ENCODE peak calls at places on chromosomes 11 and 22, in ten cellular contexts. One of them, this sample, is unnamed.

GRCh38 chr11:69210660-69211035 is 54.9 kb downstream of the SMIM38 start:
- DNase-seq in neural progenitor cell: no peak
- DNase-seq in T1000: no peak
- DNase-seq in thoracic aorta: no peak
- DNase-seq in heart right ventricle: no peak
- DNase-seq in iris pigment epithelial cell: no peak
- DNase-seq in progenitor cell of endocrine pancreas: no peak
- DNase-seq in right lobe of liver: no peak
- DNase-seq in activated T-helper 1 cell treated with anti-CD3 and anti-CD28 coated beads, Interleukin-12 subunit alpha, Interleukin-12 subunit beta, Interleukin-2, Interleukin-4 antibody, amounts not matched to agents 30 ng/mL and 10 ng/mL and 1 ng/mL, durations not matched to agents 14 hours and 24 hours and 36 hours: no peak
- DNase-seq in anterior cingulate cortex: no peak
- DNase-seq in this sample: no peak

GRCh38 chr11:45809456-45810395 is 4.8 kb downstream of the SLC35C1 start:
- DNase-seq in T1000: no peak
- DNase-seq in right lobe of liver: no peak
- DNase-seq in iris pigment epithelial cell: no peak
- DNase-seq in anterior cingulate cortex: no peak
- DNase-seq in neural progenitor cell: no peak
- DNase-seq in activated T-helper 1 cell treated with anti-CD3 and anti-CD28 coated beads, Interleukin-12 subunit alpha, Interleukin-12 subunit beta, Interleukin-2, Interleukin-4 antibody, amounts not matched to agents 30 ng/mL and 10 ng/mL and 1 ng/mL, durations not matched to agents 14 hours and 24 hours and 36 hours: no peak
- DNase-seq in heart right ventricle: no peak
- DNase-seq in thoracic aorta: no peak
- DNase-seq in progenitor cell of endocrine pancreas: no peak
- DNase-seq in this sample: no peak

GRCh38 chr11:104526006-104526405 is 362.1 kb upstream of the PDGFD start:
- DNase-seq in iris pigment epithelial cell: no peak
- DNase-seq in activated T-helper 1 cell treated with anti-CD3 and anti-CD28 coated beads, Interleukin-12 subunit alpha, Interleukin-12 subunit beta, Interleukin-2, Interleukin-4 antibody, amounts not matched to agents 30 ng/mL and 10 ng/mL and 1 ng/mL, durations not matched to agents 14 hours and 24 hours and 36 hours: no peak
- DNase-seq in T1000: no peak
- DNase-seq in right lobe of liver: no peak
- DNase-seq in progenitor cell of endocrine pancreas: no peak
- DNase-seq in heart right ventricle: no peak
- DNase-seq in anterior cingulate cortex: no peak
- DNase-seq in neural progenitor cell: no peak
- DNase-seq in thoracic aorta: no peak
- DNase-seq in this sample: no peak

GRCh38 chr11:131800452-131800851 is 430.0 kb downstream of the NTM start:
- DNase-seq in T1000: no peak
- DNase-seq in right lobe of liver: no peak
- DNase-seq in neural progenitor cell: no peak
- DNase-seq in anterior cingulate cortex: no peak
- DNase-seq in thoracic aorta: no peak
- DNase-seq in heart right ventricle: no peak
- DNase-seq in activated T-helper 1 cell treated with anti-CD3 and anti-CD28 coated beads, Interleukin-12 subunit alpha, Interleukin-12 subunit beta, Interleukin-2, Interleukin-4 antibody, amounts not matched to agents 30 ng/mL and 10 ng/mL and 1 ng/mL, durations not matched to agents 14 hours and 24 hours and 36 hours: no peak
- DNase-seq in iris pigment epithelial cell: no peak
- DNase-seq in progenitor cell of endocrine pancreas: no peak
- DNase-seq in this sample: no peak

GRCh38 chr11:3120071-3120792 is 44.9 kb downstream of the OSBPL5 start:
- DNase-seq in heart right ventricle: peak
- DNase-seq in anterior cingulate cortex: no peak
- DNase-seq in iris pigment epithelial cell: no peak
- DNase-seq in thoracic aorta: no peak
- DNase-seq in right lobe of liver: peak
- DNase-seq in progenitor cell of endocrine pancreas: peak
- DNase-seq in neural progenitor cell: no peak
- DNase-seq in T1000: no peak
- DNase-seq in activated T-helper 1 cell treated with anti-CD3 and anti-CD28 coated beads, Interleukin-12 subunit alpha, Interleukin-12 subunit beta, Interleukin-2, Interleukin-4 antibody, amounts not matched to agents 30 ng/mL and 10 ng/mL and 1 ng/mL, durations not matched to agents 14 hours and 24 hours and 36 hours: no peak
- DNase-seq in this sample: no peak

GRCh38 chr11:1706634-1707400 is 9.8 kb downstream of the KRTAP5-6 start:
- DNase-seq in heart right ventricle: no peak
- DNase-seq in anterior cingulate cortex: no peak
- DNase-seq in right lobe of liver: no peak
- DNase-seq in activated T-helper 1 cell treated with anti-CD3 and anti-CD28 coated beads, Interleukin-12 subunit alpha, Interleukin-12 subunit beta, Interleukin-2, Interleukin-4 antibody, amounts not matched to agents 30 ng/mL and 10 ng/mL and 1 ng/mL, durations not matched to agents 14 hours and 24 hours and 36 hours: no peak
- DNase-seq in T1000: no peak
- DNase-seq in progenitor cell of endocrine pancreas: no peak
- DNase-seq in thoracic aorta: no peak
- DNase-seq in neural progenitor cell: peak
- DNase-seq in iris pigment epithelial cell: no peak
- DNase-seq in this sample: no peak

GRCh38 chr11:121048464-121049233 is 24.7 kb downstream of the TBCEL start:
- DNase-seq in right lobe of liver: no peak
- DNase-seq in T1000: no peak
- DNase-seq in activated T-helper 1 cell treated with anti-CD3 and anti-CD28 coated beads, Interleukin-12 subunit alpha, Interleukin-12 subunit beta, Interleukin-2, Interleukin-4 antibody, amounts not matched to agents 30 ng/mL and 10 ng/mL and 1 ng/mL, durations not matched to agents 14 hours and 24 hours and 36 hours: no peak
- DNase-seq in heart right ventricle: no peak
- DNase-seq in neural progenitor cell: no peak
- DNase-seq in thoracic aorta: no peak
- DNase-seq in anterior cingulate cortex: no peak
- DNase-seq in iris pigment epithelial cell: peak
- DNase-seq in progenitor cell of endocrine pancreas: no peak
- DNase-seq in this sample: no peak

GRCh38 chr22:43789452-43789851 is 22.7 kb downstream of the EFCAB6 start:
- DNase-seq in T1000: peak
- DNase-seq in progenitor cell of endocrine pancreas: no peak
- DNase-seq in neural progenitor cell: no peak
- DNase-seq in right lobe of liver: no peak
- DNase-seq in thoracic aorta: no peak
- DNase-seq in heart right ventricle: peak
- DNase-seq in activated T-helper 1 cell treated with anti-CD3 and anti-CD28 coated beads, Interleukin-12 subunit alpha, Interleukin-12 subunit beta, Interleukin-2, Interleukin-4 antibody, amounts not matched to agents 30 ng/mL and 10 ng/mL and 1 ng/mL, durations not matched to agents 14 hours and 24 hours and 36 hours: no peak
- DNase-seq in anterior cingulate cortex: no peak
- DNase-seq in iris pigment epithelial cell: peak
- DNase-seq in this sample: no peak

GRCh38 chr11:11478021-11478420 is 125.0 kb upstream of the CSNK2A3 start:
- DNase-seq in progenitor cell of endocrine pancreas: no peak
- DNase-seq in right lobe of liver: no peak
- DNase-seq in anterior cingulate cortex: no peak
- DNase-seq in neural progenitor cell: no peak
- DNase-seq in iris pigment epithelial cell: no peak
- DNase-seq in heart right ventricle: no peak
- DNase-seq in thoracic aorta: no peak
- DNase-seq in T1000: no peak
- DNase-seq in activated T-helper 1 cell treated with anti-CD3 and anti-CD28 coated beads, Interleukin-12 subunit alpha, Interleukin-12 subunit beta, Interleukin-2, Interleukin-4 antibody, amounts not matched to agents 30 ng/mL and 10 ng/mL and 1 ng/mL, durations not matched to agents 14 hours and 24 hours and 36 hours: no peak
- DNase-seq in this sample: no peak

GRCh38 chr11:106959800-106960199 is 58.5 kb downstream of the GUCY1A2 start:
- DNase-seq in neural progenitor cell: peak
- DNase-seq in right lobe of liver: no peak
- DNase-seq in activated T-helper 1 cell treated with anti-CD3 and anti-CD28 coated beads, Interleukin-12 subunit alpha, Interleukin-12 subunit beta, Interleukin-2, Interleukin-4 antibody, amounts not matched to agents 30 ng/mL and 10 ng/mL and 1 ng/mL, durations not matched to agents 14 hours and 24 hours and 36 hours: no peak
- DNase-seq in T1000: no peak
- DNase-seq in progenitor cell of endocrine pancreas: no peak
- DNase-seq in heart right ventricle: no peak
- DNase-seq in thoracic aorta: no peak
- DNase-seq in iris pigment epithelial cell: peak
- DNase-seq in anterior cingulate cortex: no peak
- DNase-seq in this sample: no peak

GRCh38 chr22:31662668-31663037 is 638 bp upstream of the PISD start:
- DNase-seq in iris pigment epithelial cell: no peak
- DNase-seq in activated T-helper 1 cell treated with anti-CD3 and anti-CD28 coated beads, Interleukin-12 subunit alpha, Interleukin-12 subunit beta, Interleukin-2, Interleukin-4 antibody, amounts not matched to agents 30 ng/mL and 10 ng/mL and 1 ng/mL, durations not matched to agents 14 hours and 24 hours and 36 hours: no peak
- DNase-seq in T1000: no peak
- DNase-seq in right lobe of liver: no peak
- DNase-seq in thoracic aorta: no peak
- DNase-seq in anterior cingulate cortex: no peak
- DNase-seq in heart right ventricle: no peak
- DNase-seq in progenitor cell of endocrine pancreas: no peak
- DNase-seq in neural progenitor cell: no peak
- DNase-seq in this sample: no peak

GRCh38 chr11:57641011-57641410 is 8.7 kb downstream of the YPEL4 start:
- DNase-seq in heart right ventricle: no peak
- DNase-seq in T1000: no peak
- DNase-seq in iris pigment epithelial cell: no peak
- DNase-seq in activated T-helper 1 cell treated with anti-CD3 and anti-CD28 coated beads, Interleukin-12 subunit alpha, Interleukin-12 subunit beta, Interleukin-2, Interleukin-4 antibody, amounts not matched to agents 30 ng/mL and 10 ng/mL and 1 ng/mL, durations not matched to agents 14 hours and 24 hours and 36 hours: no peak
- DNase-seq in right lobe of liver: peak
- DNase-seq in thoracic aorta: no peak
- DNase-seq in progenitor cell of endocrine pancreas: no peak
- DNase-seq in neural progenitor cell: peak
- DNase-seq in anterior cingulate cortex: peak
- DNase-seq in this sample: no peak

GRCh38 chr22:46063861-46064235 is 86.5 kb upstream of the PPARA start:
- DNase-seq in activated T-helper 1 cell treated with anti-CD3 and anti-CD28 coated beads, Interleukin-12 subunit alpha, Interleukin-12 subunit beta, Interleukin-2, Interleukin-4 antibody, amounts not matched to agents 30 ng/mL and 10 ng/mL and 1 ng/mL, durations not matched to agents 14 hours and 24 hours and 36 hours: no peak
- DNase-seq in neural progenitor cell: no peak
- DNase-seq in progenitor cell of endocrine pancreas: no peak
- DNase-seq in T1000: no peak
- DNase-seq in heart right ventricle: no peak
- DNase-seq in thoracic aorta: no peak
- DNase-seq in right lobe of liver: no peak
- DNase-seq in iris pigment epithelial cell: no peak
- DNase-seq in anterior cingulate cortex: no peak
- DNase-seq in this sample: no peak

GRCh38 chr22:37999640-38000272 is 15.4 kb upstream of the SOX10 start:
- DNase-seq in progenitor cell of endocrine pancreas: no peak
- DNase-seq in heart right ventricle: no peak
- DNase-seq in thoracic aorta: peak
- DNase-seq in neural progenitor cell: no peak
- DNase-seq in T1000: peak
- DNase-seq in activated T-helper 1 cell treated with anti-CD3 and anti-CD28 coated beads, Interleukin-12 subunit alpha, Interleukin-12 subunit beta, Interleukin-2, Interleukin-4 antibody, amounts not matched to agents 30 ng/mL and 10 ng/mL and 1 ng/mL, durations not matched to agents 14 hours and 24 hours and 36 hours: no peak
- DNase-seq in right lobe of liver: no peak
- DNase-seq in iris pigment epithelial cell: peak
- DNase-seq in anterior cingulate cortex: no peak
- DNase-seq in this sample: no peak

GRCh38 chr11:128625766-128626165 is 38.4 kb upstream of the ETS1 start:
- DNase-seq in heart right ventricle: no peak
- DNase-seq in anterior cingulate cortex: no peak
- DNase-seq in T1000: no peak
- DNase-seq in iris pigment epithelial cell: no peak
- DNase-seq in right lobe of liver: peak
- DNase-seq in neural progenitor cell: no peak
- DNase-seq in progenitor cell of endocrine pancreas: no peak
- DNase-seq in activated T-helper 1 cell treated with anti-CD3 and anti-CD28 coated beads, Interleukin-12 subunit alpha, Interleukin-12 subunit beta, Interleukin-2, Interleukin-4 antibody, amounts not matched to agents 30 ng/mL and 10 ng/mL and 1 ng/mL, durations not matched to agents 14 hours and 24 hours and 36 hours: no peak
- DNase-seq in thoracic aorta: no peak
- DNase-seq in this sample: no peak

GRCh38 chr22:46591890-46592289 is 28.3 kb upstream of the GRAMD4 start:
- DNase-seq in iris pigment epithelial cell: no peak
- DNase-seq in heart right ventricle: no peak
- DNase-seq in anterior cingulate cortex: no peak
- DNase-seq in T1000: no peak
- DNase-seq in right lobe of liver: no peak
- DNase-seq in progenitor cell of endocrine pancreas: no peak
- DNase-seq in thoracic aorta: no peak
- DNase-seq in activated T-helper 1 cell treated with anti-CD3 and anti-CD28 coated beads, Interleukin-12 subunit alpha, Interleukin-12 subunit beta, Interleukin-2, Interleukin-4 antibody, amounts not matched to agents 30 ng/mL and 10 ng/mL and 1 ng/mL, durations not matched to agents 14 hours and 24 hours and 36 hours: no peak
- DNase-seq in neural progenitor cell: peak
- DNase-seq in this sample: no peak

GRCh38 chr11:19995131-19995530 is 165.1 kb downstream of the DBX1 start:
- DNase-seq in neural progenitor cell: no peak
- DNase-seq in progenitor cell of endocrine pancreas: no peak
- DNase-seq in thoracic aorta: no peak
- DNase-seq in heart right ventricle: no peak
- DNase-seq in anterior cingulate cortex: no peak
- DNase-seq in T1000: peak
- DNase-seq in activated T-helper 1 cell treated with anti-CD3 and anti-CD28 coated beads, Interleukin-12 subunit alpha, Interleukin-12 subunit beta, Interleukin-2, Interleukin-4 antibody, amounts not matched to agents 30 ng/mL and 10 ng/mL and 1 ng/mL, durations not matched to agents 14 hours and 24 hours and 36 hours: no peak
- DNase-seq in iris pigment epithelial cell: peak
- DNase-seq in right lobe of liver: no peak
- DNase-seq in this sample: peak

GRCh38 chr22:42439821-42440674 is 7.8 kb upstream of the NFAM1 start:
- DNase-seq in right lobe of liver: no peak
- DNase-seq in iris pigment epithelial cell: peak
- DNase-seq in neural progenitor cell: no peak
- DNase-seq in heart right ventricle: peak
- DNase-seq in T1000: no peak
- DNase-seq in progenitor cell of endocrine pancreas: no peak
- DNase-seq in thoracic aorta: no peak
- DNase-seq in activated T-helper 1 cell treated with anti-CD3 and anti-CD28 coated beads, Interleukin-12 subunit alpha, Interleukin-12 subunit beta, Interleukin-2, Interleukin-4 antibody, amounts not matched to agents 30 ng/mL and 10 ng/mL and 1 ng/mL, durations not matched to agents 14 hours and 24 hours and 36 hours: no peak
- DNase-seq in anterior cingulate cortex: no peak
- DNase-seq in this sample: no peak

GRCh38 chr11:65078151-65078550 is 5.7 kb downstream of the CDCA5 start:
- DNase-seq in anterior cingulate cortex: no peak
- DNase-seq in heart right ventricle: peak
- DNase-seq in activated T-helper 1 cell treated with anti-CD3 and anti-CD28 coated beads, Interleukin-12 subunit alpha, Interleukin-12 subunit beta, Interleukin-2, Interleukin-4 antibody, amounts not matched to agents 30 ng/mL and 10 ng/mL and 1 ng/mL, durations not matched to agents 14 hours and 24 hours and 36 hours: peak
- DNase-seq in iris pigment epithelial cell: peak
- DNase-seq in right lobe of liver: no peak
- DNase-seq in thoracic aorta: no peak
- DNase-seq in neural progenitor cell: peak
- DNase-seq in progenitor cell of endocrine pancreas: no peak
- DNase-seq in T1000: no peak
- DNase-seq in this sample: peak

GRCh38 chr11:95883381-95883780 is 40.5 kb downstream of the MTMR2 start:
- DNase-seq in thoracic aorta: no peak
- DNase-seq in anterior cingulate cortex: no peak
- DNase-seq in iris pigment epithelial cell: no peak
- DNase-seq in neural progenitor cell: no peak
- DNase-seq in activated T-helper 1 cell treated with anti-CD3 and anti-CD28 coated beads, Interleukin-12 subunit alpha, Interleukin-12 subunit beta, Interleukin-2, Interleukin-4 antibody, amounts not matched to agents 30 ng/mL and 10 ng/mL and 1 ng/mL, durations not matched to agents 14 hours and 24 hours and 36 hours: no peak
- DNase-seq in progenitor cell of endocrine pancreas: no peak
- DNase-seq in heart right ventricle: no peak
- DNase-seq in T1000: no peak
- DNase-seq in right lobe of liver: no peak
- DNase-seq in this sample: no peak

GRCh38 chr11:76623171-76623883 is 47.2 kb downstream of the LRRC32 start:
- DNase-seq in heart right ventricle: no peak
- DNase-seq in progenitor cell of endocrine pancreas: no peak
- DNase-seq in activated T-helper 1 cell treated with anti-CD3 and anti-CD28 coated beads, Interleukin-12 subunit alpha, Interleukin-12 subunit beta, Interleukin-2, Interleukin-4 antibody, amounts not matched to agents 30 ng/mL and 10 ng/mL and 1 ng/mL, durations not matched to agents 14 hours and 24 hours and 36 hours: no peak
- DNase-seq in thoracic aorta: no peak
- DNase-seq in anterior cingulate cortex: no peak
- DNase-seq in T1000: no peak
- DNase-seq in iris pigment epithelial cell: peak
- DNase-seq in right lobe of liver: no peak
- DNase-seq in neural progenitor cell: no peak
- DNase-seq in this sample: no peak

GRCh38 chr11:65084598-65085375 is 765 bp downstream of the ZFPL1 start:
- DNase-seq in thoracic aorta: no peak
- DNase-seq in neural progenitor cell: no peak
- DNase-seq in progenitor cell of endocrine pancreas: no peak
- DNase-seq in activated T-helper 1 cell treated with anti-CD3 and anti-CD28 coated beads, Interleukin-12 subunit alpha, Interleukin-12 subunit beta, Interleukin-2, Interleukin-4 antibody, amounts not matched to agents 30 ng/mL and 10 ng/mL and 1 ng/mL, durations not matched to agents 14 hours and 24 hours and 36 hours: no peak
- DNase-seq in T1000: no peak
- DNase-seq in anterior cingulate cortex: no peak
- DNase-seq in heart right ventricle: no peak
- DNase-seq in right lobe of liver: no peak
- DNase-seq in iris pigment epithelial cell: no peak
- DNase-seq in this sample: no peak

GRCh38 chr22:19177164-19178064 is 1.1 kb downstream of the SLC25A1 start:
- DNase-seq in heart right ventricle: no peak
- DNase-seq in activated T-helper 1 cell treated with anti-CD3 and anti-CD28 coated beads, Interleukin-12 subunit alpha, Interleukin-12 subunit beta, Interleukin-2, Interleukin-4 antibody, amounts not matched to agents 30 ng/mL and 10 ng/mL and 1 ng/mL, durations not matched to agents 14 hours and 24 hours and 36 hours: no peak
- DNase-seq in T1000: no peak
- DNase-seq in right lobe of liver: peak
- DNase-seq in thoracic aorta: no peak
- DNase-seq in iris pigment epithelial cell: no peak
- DNase-seq in neural progenitor cell: peak
- DNase-seq in anterior cingulate cortex: no peak
- DNase-seq in progenitor cell of endocrine pancreas: no peak
- DNase-seq in this sample: no peak

GRCh38 chr11:3914807-3915206 is 59.3 kb downstream of the STIM1 start:
- DNase-seq in thoracic aorta: no peak
- DNase-seq in right lobe of liver: no peak
- DNase-seq in activated T-helper 1 cell treated with anti-CD3 and anti-CD28 coated beads, Interleukin-12 subunit alpha, Interleukin-12 subunit beta, Interleukin-2, Interleukin-4 antibody, amounts not matched to agents 30 ng/mL and 10 ng/mL and 1 ng/mL, durations not matched to agents 14 hours and 24 hours and 36 hours: no peak
- DNase-seq in heart right ventricle: no peak
- DNase-seq in T1000: no peak
- DNase-seq in neural progenitor cell: no peak
- DNase-seq in progenitor cell of endocrine pancreas: no peak
- DNase-seq in iris pigment epithelial cell: no peak
- DNase-seq in anterior cingulate cortex: no peak
- DNase-seq in this sample: no peak

GRCh38 chr22:50312371-50312770 is 4.9 kb upstream of the PLXNB2 start:
- DNase-seq in thoracic aorta: no peak
- DNase-seq in anterior cingulate cortex: no peak
- DNase-seq in heart right ventricle: no peak
- DNase-seq in iris pigment epithelial cell: no peak
- DNase-seq in right lobe of liver: no peak
- DNase-seq in neural progenitor cell: no peak
- DNase-seq in activated T-helper 1 cell treated with anti-CD3 and anti-CD28 coated beads, Interleukin-12 subunit alpha, Interleukin-12 subunit beta, Interleukin-2, Interleukin-4 antibody, amounts not matched to agents 30 ng/mL and 10 ng/mL and 1 ng/mL, durations not matched to agents 14 hours and 24 hours and 36 hours: no peak
- DNase-seq in T1000: no peak
- DNase-seq in progenitor cell of endocrine pancreas: no peak
- DNase-seq in this sample: no peak

GRCh38 chr11:34960277-34960676 is 43.9 kb downstream of the PDHX start:
- DNase-seq in thoracic aorta: no peak
- DNase-seq in progenitor cell of endocrine pancreas: no peak
- DNase-seq in heart right ventricle: peak
- DNase-seq in iris pigment epithelial cell: no peak
- DNase-seq in activated T-helper 1 cell treated with anti-CD3 and anti-CD28 coated beads, Interleukin-12 subunit alpha, Interleukin-12 subunit beta, Interleukin-2, Interleukin-4 antibody, amounts not matched to agents 30 ng/mL and 10 ng/mL and 1 ng/mL, durations not matched to agents 14 hours and 24 hours and 36 hours: no peak
- DNase-seq in neural progenitor cell: no peak
- DNase-seq in T1000: no peak
- DNase-seq in right lobe of liver: no peak
- DNase-seq in anterior cingulate cortex: no peak
- DNase-seq in this sample: no peak

GRCh38 chr22:39290724-39291161 is 28.7 kb downstream of the RPL3 start:
- DNase-seq in progenitor cell of endocrine pancreas: no peak
- DNase-seq in activated T-helper 1 cell treated with anti-CD3 and anti-CD28 coated beads, Interleukin-12 subunit alpha, Interleukin-12 subunit beta, Interleukin-2, Interleukin-4 antibody, amounts not matched to agents 30 ng/mL and 10 ng/mL and 1 ng/mL, durations not matched to agents 14 hours and 24 hours and 36 hours: no peak
- DNase-seq in iris pigment epithelial cell: peak
- DNase-seq in heart right ventricle: peak
- DNase-seq in right lobe of liver: peak
- DNase-seq in T1000: no peak
- DNase-seq in neural progenitor cell: no peak
- DNase-seq in thoracic aorta: no peak
- DNase-seq in anterior cingulate cortex: no peak
- DNase-seq in this sample: no peak

GRCh38 chr22:40684728-40685127 is 5.4 kb downstream of the MCHR1 start:
- DNase-seq in T1000: no peak
- DNase-seq in progenitor cell of endocrine pancreas: no peak
- DNase-seq in anterior cingulate cortex: no peak
- DNase-seq in neural progenitor cell: no peak
- DNase-seq in right lobe of liver: no peak
- DNase-seq in heart right ventricle: no peak
- DNase-seq in activated T-helper 1 cell treated with anti-CD3 and anti-CD28 coated beads, Interleukin-12 subunit alpha, Interleukin-12 subunit beta, Interleukin-2, Interleukin-4 antibody, amounts not matched to agents 30 ng/mL and 10 ng/mL and 1 ng/mL, durations not matched to agents 14 hours and 24 hours and 36 hours: no peak
- DNase-seq in iris pigment epithelial cell: no peak
- DNase-seq in thoracic aorta: no peak
- DNase-seq in this sample: no peak